ENCODE peak calls at places on chromosomes 2 and 18, in seven cellular contexts. M, D, G, W, H, C and L are unnamed samples.

GRCh38 chr18:79942786-79943607 is 8.5 kb downstream of the SLC66A2 start:
- DNase-seq in M (peak; percentile 15), D (no peak), G (no peak), W (no peak), H (no peak), C (peak; percentile 52), L (no peak)

GRCh38 chr2:233441161-233442027 is 87.1 kb downstream of the DGKD start:
- DNase-seq in M (no peak), D (no peak), G (no peak), W (no peak), H (no peak), C (peak; percentile 63), L (no peak)

GRCh38 chr2:225027061-225027762 is 15.1 kb downstream of the DOCK10 start:
- DNase-seq in M (peak; percentile 63), D (no peak), G (peak; percentile 68), W (no peak), H (no peak), C (no peak), L (no peak)

GRCh38 chr2:232854082-232854481 is 16.0 kb upstream of the SNORC start:
- DNase-seq in M (no peak), D (no peak), G (peak; percentile 88), W (no peak), H (no peak), C (no peak), L (no peak)

GRCh38 chr18:40168026-40168425 is 1787.0 kb upstream of the PIK3C3 start:
- DNase-seq in M (no peak), D (no peak), G (no peak), W (no peak), H (no peak), C (no peak), L (no peak)

GRCh38 chr2:165697727-165698620 is 96.1 kb downstream of the GALNT3 start:
- DNase-seq in M (no peak), D (no peak), G (no peak), W (no peak), H (no peak), C (no peak), L (no peak)

GRCh38 chr2:140085674-140086073 is 1305.5 kb upstream of the NXPH2 start:
- DNase-seq in M (no peak), D (no peak), G (peak; percentile 23), W (no peak), H (no peak), C (no peak), L (no peak)

GRCh38 chr2:228768818-228769217 is 502.3 kb downstream of the PID1 start:
- DNase-seq in M (no peak), D (no peak), G (peak; percentile 88), W (no peak), H (no peak), C (no peak), L (no peak)

GRCh38 chr2:102020596-102021170 is 28.9 kb downstream of the IL1R2 start:
- DNase-seq in M (peak; percentile 94), D (peak; percentile 76), G (peak; percentile 86), W (peak; percentile 71), H (peak; percentile 63), C (peak; percentile 94), L (peak; percentile 73)

GRCh38 chr2:98269274-98269673 is 77.0 kb upstream of the CNGA3 start:
- DNase-seq in M (no peak), D (no peak), G (peak; percentile 69), W (no peak), H (no peak), C (no peak), L (no peak)

GRCh38 chr2:26172866-26173595 is at the start of gene GAREM2:
- DNase-seq in M (no peak), D (no peak), G (peak; percentile 13), W (no peak), H (no peak), C (peak; percentile 52), L (peak; percentile 73)

GRCh38 chr2:191312662-191313061 is 67.5 kb downstream of the MYO1B start:
- DNase-seq in M (no peak), D (no peak), G (no peak), W (no peak), H (no peak), C (no peak), L (no peak)